ENCODE peak calls at places on chromosomes 16 and 17, in ten cellular contexts. L, G, H, J, R, P, W, I, A and Y are unnamed samples.

GRCh38 chr17:27980035-27980434 is 62.4 kb upstream of the NLK start:
- DNase-seq in L (peak; percentile 76), G (no peak), H (peak; percentile 75), J (peak; percentile 76), R (peak; percentile 94), P (no peak), W (peak; percentile 40), I (no peak), A (peak; percentile 93), Y (no peak)

GRCh38 chr17:40535924-40536717 is 29.2 kb downstream of the CCR7 start:
- DNase-seq in L (no peak), G (no peak), H (no peak), J (no peak), R (no peak), P (no peak), W (peak; percentile 73), I (no peak), A (no peak), Y (no peak)

GRCh38 chr16:28292731-28293588 is 635 bp downstream of the SBK1 start:
- DNase-seq in L (peak; percentile 84), G (peak; percentile 54), H (peak; percentile 75), J (no peak), R (no peak), P (no peak), W (no peak), I (peak; percentile 18), A (no peak), Y (peak; percentile 15)

GRCh38 chr16:3578610-3579551 is 1.7 kb upstream of the NLRC3 start:
- DNase-seq in L (peak; percentile 47), G (no peak), H (no peak), J (no peak), R (peak; percentile 36), P (no peak), W (no peak), I (no peak), A (peak; percentile 22), Y (no peak)

GRCh38 chr17:9244066-9245052 is 223.0 kb downstream of the NTN1 start:
- DNase-seq in L (no peak), G (no peak), H (no peak), J (peak; percentile 92), R (no peak), P (no peak), W (no peak), I (no peak), A (no peak), Y (no peak)

GRCh38 chr16:64543401-64543800 is 578.5 kb downstream of the CDH11 start:
- DNase-seq in L (no peak), G (no peak), H (no peak), J (no peak), R (no peak), P (no peak), W (no peak), I (no peak), A (no peak), Y (no peak)

GRCh38 chr16:27330542-27330941 is 16.8 kb downstream of the IL4R start:
- DNase-seq in L (peak; percentile 54), G (no peak), H (no peak), J (peak; percentile 99), R (no peak), P (no peak), W (peak; percentile 78), I (no peak), A (no peak), Y (no peak)

GRCh38 chr16:68281368-68282063 is 17.2 kb downstream of the SLC7A6 start:
- DNase-seq in L (no peak), G (no peak), H (no peak), J (no peak), R (no peak), P (no peak), W (no peak), I (no peak), A (no peak), Y (no peak)

GRCh38 chr17:4072487-4073157 is 70.2 kb downstream of the ZZEF1 start:
- DNase-seq in L (no peak), G (no peak), H (no peak), J (peak; percentile 94), R (no peak), P (no peak), W (no peak), I (no peak), A (peak; percentile 72), Y (no peak)

GRCh38 chr17:56945938-56946337 is 14.9 kb downstream of the COIL start:
- DNase-seq in L (no peak), G (no peak), H (peak; percentile 7), J (no peak), R (no peak), P (no peak), W (no peak), I (no peak), A (no peak), Y (no peak)

GRCh38 chr16:19356024-19356952 is 61.4 kb upstream of the TMC5 start:
- DNase-seq in L (no peak), G (no peak), H (no peak), J (no peak), R (no peak), P (no peak), W (no peak), I (no peak), A (no peak), Y (no peak)

GRCh38 chr16:10078541-10078949 is 103.7 kb downstream of the GRIN2A start:
- DNase-seq in L (peak; percentile 94), G (no peak), H (peak; percentile 86), J (no peak), R (no peak), P (no peak), W (no peak), I (peak; percentile 68), A (no peak), Y (peak; percentile 33)

GRCh38 chr17:77685881-77686486 is 272.5 kb upstream of the TNRC6C start:
- DNase-seq in L (no peak), G (no peak), H (peak; percentile 13), J (no peak), R (no peak), P (no peak), W (no peak), I (no peak), A (no peak), Y (no peak)

GRCh38 chr17:1896243-1897163 is 66.7 kb downstream of the RPA1 start:
- DNase-seq in L (no peak), G (no peak), H (no peak), J (no peak), R (no peak), P (no peak), W (no peak), I (no peak), A (no peak), Y (no peak)

GRCh38 chr17:45018514-45019176 is 32.8 kb downstream of the DCAKD start:
- DNase-seq in L (no peak), G (peak; percentile 44), H (no peak), J (peak; percentile 39), R (no peak), P (peak; percentile 69), W (no peak), I (peak; percentile 11), A (peak; percentile 45), Y (no peak)

GRCh38 chr17:28897769-28898259 is 281 bp upstream of the FLOT2 start:
- DNase-seq in L (no peak), G (no peak), H (no peak), J (no peak), R (no peak), P (no peak), W (no peak), I (no peak), A (no peak), Y (no peak)

GRCh38 chr17:80817321-80817845 is 174.3 kb upstream of the CHMP6 start:
- DNase-seq in L (no peak), G (no peak), H (no peak), J (no peak), R (no peak), P (no peak), W (no peak), I (no peak), A (no peak), Y (no peak)

GRCh38 chr17:76534831-76535732 is 2.4 kb downstream of the CYGB start:
- DNase-seq in L (peak; percentile 51), G (no peak), H (no peak), J (no peak), R (no peak), P (no peak), W (no peak), I (no peak), A (no peak), Y (no peak)

GRCh38 chr17:39757931-39758873 is 20.5 kb downstream of the GRB7 start:
- DNase-seq in L (no peak), G (no peak), H (peak; percentile 68), J (no peak), R (no peak), P (no peak), W (no peak), I (no peak), A (no peak), Y (no peak)

GRCh38 chr16:85090166-85090565 is 22.1 kb downstream of the CIBAR2 start:
- DNase-seq in L (no peak), G (no peak), H (no peak), J (no peak), R (no peak), P (no peak), W (no peak), I (no peak), A (peak; percentile 54), Y (no peak)

GRCh38 chr16:81216706-81217105 is 21.8 kb upstream of the BCO1 start:
- DNase-seq in L (no peak), G (no peak), H (no peak), J (no peak), R (no peak), P (no peak), W (no peak), I (no peak), A (no peak), Y (no peak)

GRCh38 chr16:66913081-66913480 is 5.6 kb downstream of the CDH16 start:
- DNase-seq in L (peak; percentile 29), G (no peak), H (no peak), J (no peak), R (no peak), P (no peak), W (no peak), I (no peak), A (no peak), Y (no peak)

GRCh38 chr16:66275795-66276428 is 90.6 kb upstream of the CDH5 start:
- DNase-seq in L (peak; percentile 89), G (no peak), H (peak; percentile 93), J (peak; percentile 88), R (peak; percentile 25), P (peak; percentile 63), W (no peak), I (peak; percentile 65), A (peak; percentile 73), Y (peak; percentile 42)

GRCh38 chr16:50448522-50448921 is 79.7 kb upstream of the BRD7 start:
- DNase-seq in L (peak; percentile 69), G (no peak), H (no peak), J (no peak), R (peak; percentile 26), P (peak; percentile 31), W (no peak), I (no peak), A (peak; percentile 26), Y (no peak)

GRCh38 chr17:16352303-16352837 is 899 bp downstream of the CENPV start:
- DNase-seq in L (peak; percentile 84), G (peak; percentile 46), H (peak; percentile 83), J (peak; percentile 37), R (peak; percentile 44), P (peak; percentile 63), W (no peak), I (peak; percentile 70), A (peak; percentile 78), Y (peak; percentile 40)

GRCh38 chr17:77786740-77787505 is 171.6 kb upstream of the TNRC6C start:
- DNase-seq in L (peak; percentile 23), G (no peak), H (peak; percentile 76), J (no peak), R (no peak), P (no peak), W (no peak), I (no peak), A (no peak), Y (no peak)

GRCh38 chr17:61464121-61464905 is 12.1 kb downstream of the TBX4 start:
- DNase-seq in L (no peak), G (no peak), H (peak; percentile 59), J (no peak), R (no peak), P (no peak), W (no peak), I (no peak), A (no peak), Y (no peak)

GRCh38 chr17:47615766-47616424 is 33.8 kb upstream of the KPNB1 start:
- DNase-seq in L (peak; percentile 49), G (no peak), H (no peak), J (peak; percentile 71), R (peak; percentile 19), P (no peak), W (no peak), I (peak; percentile 15), A (peak; percentile 76), Y (peak; percentile 40)